ENCODE peak calls at places on chromosome 1, in four cellular contexts. V, W, J and H are unnamed samples.
A peak's percentile ranks its signal among the peaks of the same experiment; 100 is the strongest.

GRCh38 chr1:54886724-54887664 is at the start of gene DHCR24:
- DNase-seq in J (peak; percentile 86), W (peak; percentile 71), V (peak; percentile 99), H (peak; percentile 99)

GRCh38 chr1:45304311-45305081 is 22.2 kb upstream of the HPDL start:
- DNase-seq in J (no peak), W (no peak), V (no peak), H (no peak)

GRCh38 chr1:206963740-206964139 is 6.5 kb downstream of the FCAMR start:
- DNase-seq in W (no peak), V (no peak), J (no peak), H (no peak)

GRCh38 chr1:205013683-205014367 is 29.2 kb upstream of the CNTN2 start:
- DNase-seq in V (no peak), J (no peak), W (no peak), H (peak; percentile 90)

GRCh38 chr1:3999941-4000735 is 100.1 kb upstream of the C1orf174 start:
- DNase-seq in V (no peak), W (no peak), J (no peak), H (no peak)

GRCh38 chr1:111463029-111463683 is 10.6 kb upstream of the C1orf162 start:
- DNase-seq in W (no peak), J (no peak), V (no peak), H (no peak)

GRCh38 chr1:43312212-43312623 is 11.4 kb downstream of the TIE1 start:
- DNase-seq in V (no peak), W (no peak), J (no peak), H (no peak)

GRCh38 chr1:21647431-21648373 is 21.5 kb downstream of the RAP1GAP start:
- DNase-seq in V (peak; percentile 85), W (no peak), J (peak; percentile 91), H (no peak)

GRCh38 chr1:109933856-109934711 is 23.4 kb downstream of the CSF1 start:
- DNase-seq in J (no peak), W (no peak), V (no peak), H (no peak)

GRCh38 chr1:85464497-85465098 is 361 bp downstream of the DDAH1 start:
- DNase-seq in W (peak; percentile 73), V (peak; percentile 67), J (peak; percentile 67), H (peak; percentile 94)

GRCh38 chr1:22861764-22862440 is 110.8 kb downstream of the LACTBL1 start:
- DNase-seq in J (peak; percentile 58), W (no peak), V (peak; percentile 70), H (peak; percentile 44)

GRCh38 chr1:203361843-203362524 is 11.1 kb upstream of the FMOD start:
- DNase-seq in W (no peak), V (no peak), J (no peak), H (no peak)

GRCh38 chr1:207744000-207744534 is 7.8 kb upstream of the CD46 start:
- DNase-seq in V (no peak), W (no peak), J (no peak), H (no peak)

GRCh38 chr1:104765115-104765514 is 1015.4 kb downstream of the AMY1C start:
- DNase-seq in V (no peak), W (no peak), J (no peak), H (no peak)

GRCh38 chr1:224529844-224530243 is 86.3 kb upstream of the CNIH3 start:
- DNase-seq in J (no peak), V (no peak), W (no peak), H (no peak)

GRCh38 chr1:41666991-41667631 is 182.6 kb upstream of the EDN2 start:
- DNase-seq in W (no peak), J (no peak), V (no peak), H (peak; percentile 50)

GRCh38 chr1:65022264-65022663 is 55.9 kb upstream of the JAK1 start:
- DNase-seq in V (no peak), J (no peak), W (no peak), H (no peak)

GRCh38 chr1:67618285-67619018 is 66.5 kb upstream of the GADD45A start:
- DNase-seq in J (no peak), V (no peak), W (no peak), H (no peak)

GRCh38 chr1:23400324-23401110 is 24.0 kb downstream of the TCEA3 start:
- DNase-seq in V (no peak), W (no peak), J (no peak), H (no peak)

GRCh38 chr1:239952348-239953307 is 139.1 kb upstream of the FMN2 start:
- DNase-seq in J (peak; percentile 60), V (peak; percentile 63), W (no peak), H (no peak)

GRCh38 chr1:164774819-164775654 is 216.1 kb downstream of the PBX1 start:
- DNase-seq in W (no peak), J (no peak), V (no peak), H (no peak)

GRCh38 chr1:28582248-28582615 is 9.8 kb upstream of the RAB42 start:
- DNase-seq in J (no peak), W (no peak), V (peak; percentile 56), H (no peak)

GRCh38 chr1:231240531-231240882 is 505 bp upstream of the GNPAT start:
- DNase-seq in V (peak; percentile 34), J (no peak), W (no peak), H (no peak)